ENCODE peak calls at places on chromosomes 2 and 18, in seven cellular contexts. K, N, X, E, C, P and J are unnamed samples.

GRCh38 chr2:101806123-101806522 is 108.6 kb downstream of the MAP4K4 start:
- DNase-seq in C (peak), P (no peak), K (no peak), X (peak), N (no peak), E (no peak), J (no peak)

GRCh38 chr2:84694088-84694622 is 177.9 kb downstream of the DNAH6 start:
- DNase-seq in N (no peak), K (no peak), P (no peak), E (no peak), X (no peak), C (no peak), J (no peak)

GRCh38 chr2:181678033-181678586 is 2.2 kb downstream of the NEUROD1 start:
- DNase-seq in E (peak), P (peak), K (peak), N (no peak), X (peak), C (peak), J (peak)

GRCh38 chr2:62209427-62209991 is 13.6 kb downstream of the B3GNT2 start:
- DNase-seq in N (no peak), X (no peak), C (no peak), E (no peak), K (no peak), P (no peak), J (no peak)

GRCh38 chr2:215441560-215442391 is 5.9 kb upstream of the FN1 start:
- DNase-seq in P (no peak), C (peak), N (no peak), K (no peak), E (no peak), X (no peak), J (peak)

GRCh38 chr2:22355816-22356433 is 1029.1 kb upstream of the KLHL29 start:
- DNase-seq in X (peak), N (peak), K (peak), E (peak), P (peak), C (no peak), J (peak)

GRCh38 chr2:10404324-10405143 is 43.6 kb downstream of the ODC1 start:
- DNase-seq in C (peak), E (peak), K (peak), P (peak), N (no peak), X (peak), J (peak)

GRCh38 chr2:42859006-42859552 is 66.7 kb upstream of the HAAO start:
- DNase-seq in X (peak), E (peak), C (peak), N (peak), P (peak), K (no peak), J (peak)

GRCh38 chr2:234329202-234329930 is 167.5 kb downstream of the ARL4C start:
- DNase-seq in C (peak), P (no peak), N (no peak), X (no peak), K (no peak), E (no peak), J (no peak)

GRCh38 chr18:45839415-45840395 is 14.2 kb downstream of the SIGLEC15 start:
- DNase-seq in P (peak), C (peak), X (peak), E (peak), N (no peak), K (no peak), J (no peak)

GRCh38 chr2:2147024-2147900 is 183.8 kb downstream of the MYT1L start:
- DNase-seq in N (no peak), E (peak), C (no peak), X (no peak), P (peak), K (no peak), J (peak)

GRCh38 chr2:169386621-169387235 is 24.4 kb upstream of the LRP2 start:
- DNase-seq in K (no peak), N (no peak), X (no peak), C (no peak), P (no peak), E (peak), J (no peak)

GRCh38 chr2:54429055-54429454 is 27.1 kb upstream of the SPTBN1 start:
- DNase-seq in K (no peak), N (no peak), P (no peak), C (peak), X (no peak), E (no peak), J (no peak)

GRCh38 chr18:13222371-13223281 is 4.1 kb downstream of the LDLRAD4 start:
- DNase-seq in P (no peak), E (peak), K (peak), N (peak), C (peak), X (peak), J (peak)

GRCh38 chr2:80102026-80102425 is 202.5 kb downstream of the LRRTM1 start:
- DNase-seq in C (peak), E (no peak), X (peak), P (no peak), K (no peak), N (no peak), J (no peak)

GRCh38 chr2:215542690-215543089 is 106.8 kb upstream of the FN1 start:
- DNase-seq in E (no peak), C (no peak), P (no peak), X (no peak), N (no peak), K (no peak), J (no peak)

GRCh38 chr18:44309185-44309584 is 371.5 kb upstream of the SETBP1 start:
- DNase-seq in P (no peak), K (no peak), E (no peak), C (peak), N (no peak), X (no peak), J (no peak)

GRCh38 chr18:44286049-44286448 is 394.6 kb upstream of the SETBP1 start:
- DNase-seq in C (no peak), K (no peak), X (no peak), N (no peak), E (no peak), P (no peak), J (no peak)

GRCh38 chr2:39581866-39582265 is 83.9 kb upstream of the TMEM178A start:
- DNase-seq in C (no peak), P (no peak), K (no peak), N (no peak), E (no peak), X (no peak), J (no peak)

GRCh38 chr2:3651686-3652516 is 6.1 kb upstream of the ALLC start:
- DNase-seq in K (peak), N (peak), X (no peak), E (peak), C (peak), P (peak), J (peak)

GRCh38 chr2:236711440-236711839 is 141.8 kb downstream of the ACKR3 start:
- DNase-seq in P (no peak), X (peak), K (peak), E (no peak), C (peak), N (no peak), J (no peak)

GRCh38 chr2:233037078-233037477 is 4.6 kb downstream of the NEU2 start:
- DNase-seq in P (no peak), K (no peak), E (no peak), C (peak), N (no peak), X (peak), J (no peak)

GRCh38 chr2:231118122-231118942 is 6.5 kb downstream of the HTR2B start:
- DNase-seq in P (no peak), E (peak), C (no peak), K (no peak), X (no peak), N (no peak), J (no peak)